ENCODE peak calls at places on chromosomes 5 and 9, in four cellular contexts. N is kidney; H is activated T-helper 1 cell treated with anti-CD3 and anti-CD28 coated beads, Interleukin-12 subunit alpha, Interleukin-12 subunit beta, Interleukin-2, Interleukin-4 antibody, amounts not matched to agents 30 ng/mL and 10 ng/mL and 1 ng/mL, durations not matched to agents 14 hours and 24 hours and 36 hours; C is GM12891. G is an unnamed sample.

GRCh38 chr5:4541334-4541733 is 598.8 kb upstream of the ADAMTS16 start:
- DNase-seq in N (no peak), H (no peak), C (no peak), G (no peak)

GRCh38 chr5:136082390-136083193 is 50.1 kb upstream of the SMAD5 start:
- DNase-seq in N (peak), H (peak), C (peak), G (no peak)

GRCh38 chr5:139416651-139417050 is 12.8 kb upstream of the SPATA24 start:
- DNase-seq in N (no peak), H (no peak), C (no peak), G (no peak)

GRCh38 chr5:115389799-115390382 is 93.4 kb upstream of the CCDC112 start:
- DNase-seq in N (no peak), H (no peak), C (no peak), G (no peak)

GRCh38 chr9:108474356-108474755 is 381.4 kb downstream of the ACTL7B start:
- DNase-seq in N (no peak), H (no peak), C (no peak), G (no peak)

GRCh38 chr9:129719135-129719534 is 33.7 kb downstream of the PTGES start:
- DNase-seq in N (no peak), H (no peak), C (no peak), G (no peak)

GRCh38 chr5:10524376-10525123 is 39.3 kb upstream of the ANKRD33B start:
- DNase-seq in N (no peak), H (no peak), C (no peak), G (no peak)

GRCh38 chr5:42840279-42840678 is 28.6 kb upstream of the SELENOP start:
- DNase-seq in N (peak), H (no peak), C (no peak), G (no peak)

GRCh38 chr5:1884638-1885475 is 2.1 kb upstream of the IRX4 start:
- DNase-seq in N (peak), H (no peak), C (no peak), G (no peak)

GRCh38 chr5:140690376-140690932 is 716 bp downstream of the HARS1 start:
- DNase-seq in N (no peak), H (no peak), C (no peak), G (no peak)

GRCh38 chr9:138099803-138100598 is 222.4 kb downstream of the CACNA1B start:
- DNase-seq in N (peak), H (no peak), C (no peak), G (no peak)

GRCh38 chr5:142840591-142840990 is 70.4 kb downstream of the ARHGAP26 start:
- DNase-seq in N (no peak), H (no peak), C (no peak), G (no peak)

GRCh38 chr5:95384485-95385213 is 6.5 kb upstream of the FAM81B start:
- DNase-seq in N (no peak), H (no peak), C (no peak), G (no peak)

GRCh38 chr9:91331849-91332248 is 29.9 kb downstream of the AUH start:
- DNase-seq in N (no peak), H (no peak), C (no peak), G (no peak)

GRCh38 chr5:175235251-175235963 is 208.6 kb downstream of the DRD1 start:
- DNase-seq in N (no peak), H (no peak), C (no peak), G (no peak)

GRCh38 chr5:36334315-36334714 is 32.6 kb upstream of the RANBP3L start:
- DNase-seq in N (no peak), H (no peak), C (no peak), G (no peak)

GRCh38 chr5:36344900-36345299 is 43.2 kb upstream of the RANBP3L start:
- DNase-seq in N (no peak), H (no peak), C (no peak), G (no peak)

GRCh38 chr9:134492281-134492691 is 149.3 kb upstream of the COL5A1 start:
- DNase-seq in N (peak), H (no peak), C (no peak), G (no peak)

GRCh38 chr5:132008163-132008473 is 3.3 kb downstream of the ACSL6 start:
- DNase-seq in N (peak), H (no peak), C (no peak), G (no peak)

GRCh38 chr9:76987594-76988200 is 31.8 kb upstream of the FOXB2 start:
- DNase-seq in N (no peak), H (no peak), C (peak), G (no peak)

GRCh38 chr5:138448481-138449398 is 9.9 kb downstream of the REEP2 start:
- DNase-seq in N (no peak), H (no peak), C (no peak), G (no peak)

GRCh38 chr9:11235061-11235460 is 622.3 kb upstream of the PTPRD start:
- DNase-seq in N (no peak), H (no peak), C (no peak), G (no peak)

GRCh38 chr9:92140074-92140753 is 25.0 kb upstream of the SPTLC1 start:
- DNase-seq in N (peak), H (peak), C (peak), G (peak)

GRCh38 chr9:2055203-2055658 is 40.1 kb downstream of the SMARCA2 start:
- DNase-seq in N (no peak), H (no peak), C (no peak), G (no peak)

GRCh38 chr9:4137755-4138154 is 162.1 kb downstream of the GLIS3 start:
- DNase-seq in N (no peak), H (no peak), C (no peak), G (no peak)

G was measured in GDM1.